ENCODE peak calls at places on chromosome 15, in five cellular contexts. B is GDM1, Y is activated T-cell treated with anti-CD3 and anti-CD28 coated beads for 1 hour, P is esophagus muscularis mucosa, W is iris pigment epithelial cell. G is an unnamed sample.

GRCh38 chr15:39365161-39365560 is 215.7 kb upstream of the THBS1 start:
- DNase-seq in B (no peak), P (no peak), W (no peak), Y (no peak), G (no peak)

GRCh38 chr15:91941871-91942270 is 88.4 kb downstream of the SLCO3A1 start:
- DNase-seq in P (no peak), Y (no peak), B (no peak), W (no peak), G (no peak)

GRCh38 chr15:54884312-54884711 is 312.4 kb downstream of the RSL24D1 start:
- DNase-seq in Y (no peak), P (no peak), W (no peak), B (peak; percentile 46), G (no peak)

GRCh38 chr15:80744826-80745225 is 34.3 kb upstream of the CEMIP start:
- DNase-seq in Y (no peak), W (peak; percentile 45), P (no peak), B (no peak), G (no peak)

GRCh38 chr15:67836134-67836455 is 3.8 kb downstream of the RNU6-1 start:
- DNase-seq in B (no peak), Y (no peak), W (no peak), P (no peak), G (no peak)

GRCh38 chr15:85125056-85125661 is 143.5 kb downstream of the PDE8A start:
- DNase-seq in B (no peak), W (peak; percentile 54), P (no peak), Y (no peak), G (no peak)

GRCh38 chr15:101081900-101082299 is 162.7 kb downstream of the LRRK1 start:
- DNase-seq in P (no peak), W (no peak), B (no peak), Y (no peak), G (no peak)

GRCh38 chr15:92273732-92274131 is 119.9 kb upstream of the ST8SIA2 start:
- DNase-seq in W (no peak), Y (no peak), B (no peak), P (no peak), G (no peak)

GRCh38 chr15:34729886-34730285 is 24.9 kb downstream of the GJD2 start:
- DNase-seq in P (no peak), Y (no peak), B (no peak), W (no peak), G (no peak)

GRCh38 chr15:67957435-67958139 is 96.5 kb upstream of the PIAS1 start:
- DNase-seq in B (no peak), W (no peak), P (no peak), Y (no peak), G (no peak)

G was measured in CD8-positive, alpha-beta T cell.